ENCODE peak calls at places on chromosomes 6 and 20, in six cellular contexts. J is lower leg skin; Y is psoas muscle; T is CD8-positive, alpha-beta T cell; Z is CD8-positive, alpha-beta memory T cell; N is left ventricle myocardium inferior. B is an unnamed sample.

GRCh38 chr20:48242623-48243022 is 457.3 kb upstream of the SULF2 start:
- DNase-seq in J (no peak), Y (no peak), T (no peak), Z (no peak), N (no peak), B (no peak)

GRCh38 chr6:150627601-150628012 is 27.9 kb downstream of the PLEKHG1 start:
- DNase-seq in J (no peak), Y (no peak), T (no peak), Z (no peak), N (no peak), B (no peak)

GRCh38 chr6:166757226-166758135 is 130.4 kb upstream of the RPS6KA2 start:
- DNase-seq in J (no peak), Y (no peak), T (no peak), Z (no peak), N (no peak), B (no peak)

GRCh38 chr6:69162811-69163210 is 527.7 kb downstream of the ADGRB3 start:
- DNase-seq in J (no peak), Y (no peak), T (no peak), Z (no peak), N (no peak), B (no peak)

GRCh38 chr6:33416386-33417126 is 1.4 kb downstream of the CUTA start:
- DNase-seq in J (no peak), Y (no peak), T (no peak), Z (no peak), N (no peak), B (no peak)

GRCh38 chr6:12804967-12805645 is 88.5 kb downstream of the PHACTR1 start:
- DNase-seq in J (no peak), Y (no peak), T (no peak), Z (no peak), N (no peak), B (no peak)

GRCh38 chr20:47318027-47318595 is 38.4 kb downstream of the ZMYND8 start:
- DNase-seq in J (no peak), Y (no peak), T (no peak), Z (no peak), N (no peak), B (no peak)

GRCh38 chr20:10646006-10646405 is 27.8 kb downstream of the JAG1 start:
- DNase-seq in J (no peak), Y (no peak), T (no peak), Z (no peak), N (no peak), B (no peak)

GRCh38 chr6:81895511-81896185 is 143.2 kb upstream of the TENT5A start:
- DNase-seq in J (no peak), Y (no peak), T (no peak), Z (no peak), N (no peak), B (no peak)

GRCh38 chr6:87322304-87323212 is at the start of gene SMIM8:
- DNase-seq in J (peak; percentile 69), Y (peak; percentile 86), T (peak; percentile 81), Z (peak; percentile 79), N (peak; percentile 84), B (peak; percentile 62)

GRCh38 chr6:111623046-111623718 is 17.5 kb upstream of the TRAF3IP2 start:
- DNase-seq in J (no peak), Y (no peak), T (no peak), Z (no peak), N (no peak), B (no peak)

GRCh38 chr20:38737887-38738286 is 10.4 kb upstream of the ACTR5 start:
- DNase-seq in J (no peak), Y (no peak), T (no peak), Z (no peak), N (no peak), B (no peak)

GRCh38 chr6:20791074-20791473 is 256.8 kb downstream of the CDKAL1 start:
- DNase-seq in J (no peak), Y (no peak), T (no peak), Z (no peak), N (no peak), B (no peak)

GRCh38 chr6:129183681-129184216 is 300.8 kb downstream of the LAMA2 start:
- DNase-seq in J (no peak), Y (no peak), T (no peak), Z (no peak), N (no peak), B (no peak)

GRCh38 chr6:150371356-150371755 is 2.5 kb downstream of the IYD start:
- DNase-seq in J (no peak), Y (no peak), T (no peak), Z (no peak), N (no peak), B (no peak)

GRCh38 chr6:75285156-75285639 is 606 bp upstream of the TMEM30A start:
- DNase-seq in J (no peak), Y (no peak), T (no peak), Z (no peak), N (no peak), B (no peak)

GRCh38 chr20:47293524-47294157 is 62.9 kb downstream of the ZMYND8 start:
- DNase-seq in J (no peak), Y (no peak), T (no peak), Z (no peak), N (no peak), B (no peak)

GRCh38 chr20:48986899-48987298 is 59.2 kb upstream of the CSE1L start:
- DNase-seq in J (no peak), Y (no peak), T (no peak), Z (no peak), N (no peak), B (no peak)

GRCh38 chr6:170271771-170272314 is 19.0 kb downstream of the DLL1 start:
- DNase-seq in J (no peak), Y (no peak), T (peak; percentile 62), Z (peak; percentile 85), N (no peak), B (peak; percentile 61)

GRCh38 chr6:70901324-70901723 is 55.5 kb downstream of the B3GAT2 start:
- DNase-seq in J (no peak), Y (no peak), T (no peak), Z (no peak), N (no peak), B (no peak)

GRCh38 chr6:75794954-75795739 is 46.1 kb downstream of the MYO6 start:
- DNase-seq in J (no peak), Y (no peak), T (no peak), Z (no peak), N (no peak), B (no peak)

GRCh38 chr20:19974621-19975435 is 42.3 kb upstream of the NAA20 start:
- DNase-seq in J (peak; percentile 80), Y (peak; percentile 90), T (no peak), Z (no peak), N (peak; percentile 85), B (no peak)

GRCh38 chr20:31497838-31498540 is 16.3 kb upstream of the HM13 start:
- DNase-seq in J (no peak), Y (peak; percentile 62), T (no peak), Z (no peak), N (peak; percentile 65), B (no peak)

GRCh38 chr6:159758031-159759001 is 3.5 kb upstream of the ACAT2 start:
- DNase-seq in J (no peak), Y (no peak), T (no peak), Z (no peak), N (no peak), B (no peak)

GRCh38 chr6:168440520-168441433 is at the start of gene SMOC2:
- DNase-seq in J (no peak), Y (peak; percentile 46), T (no peak), Z (no peak), N (peak; percentile 66), B (no peak)

GRCh38 chr6:105272783-105273182 is 93.0 kb upstream of the POPDC3 start:
- DNase-seq in J (no peak), Y (peak; percentile 25), T (no peak), Z (no peak), N (no peak), B (no peak)

GRCh38 chr6:102204336-102204735 is 810.8 kb downstream of the GRIK2 start:
- DNase-seq in J (no peak), Y (no peak), T (no peak), Z (no peak), N (no peak), B (no peak)

GRCh38 chr6:159249150-159249549 is 80.0 kb downstream of the FNDC1 start:
- DNase-seq in J (no peak), Y (no peak), T (no peak), Z (no peak), N (no peak), B (no peak)

GRCh38 chr6:144027927-144028587 is 20.0 kb upstream of the PLAGL1 start:
- DNase-seq in J (no peak), Y (no peak), T (no peak), Z (no peak), N (no peak), B (no peak)

GRCh38 chr20:17504898-17505663 is 26.1 kb downstream of the BFSP1 start:
- DNase-seq in J (peak; percentile 30), Y (peak; percentile 49), T (peak; percentile 25), Z (peak; percentile 54), N (peak; percentile 64), B (peak; percentile 28)
- H3K4me3 ChIP-seq in J (no peak overlapping the region), Y (peak overlapping the region; percentile 63), T (peak overlapping the region; percentile 61), Z (peak overlapping the region; percentile 59), N (peak overlapping the region; percentile 69), B (peak overlapping the region; percentile 57)

DNA sequence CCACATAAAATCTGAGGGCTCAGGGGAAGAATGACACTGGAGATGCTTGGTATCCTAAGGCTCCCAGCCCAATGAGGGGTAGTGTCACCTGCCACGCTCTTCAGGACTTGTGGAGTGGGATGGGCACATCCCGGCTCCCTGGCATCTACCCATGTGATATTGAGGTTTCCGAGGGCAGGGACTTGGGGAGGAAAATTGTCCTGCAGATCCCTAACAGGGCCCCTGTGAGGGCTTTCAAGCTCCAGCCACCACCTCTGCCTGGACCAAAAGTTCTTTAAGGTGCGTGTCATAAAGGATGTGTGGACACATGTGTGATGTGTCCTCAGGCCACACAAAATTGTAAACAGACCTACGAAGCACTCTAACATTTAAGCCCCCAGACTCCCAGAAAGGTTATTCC is 2.5 kb downstream of the SCML4 start:
- DNase-seq in J (no peak), Y (no peak), T (no peak), Z (no peak), N (no peak), B (no peak)
- H3K4me3 ChIP-seq in J (no peak overlapping the region), Y (no peak overlapping the region), T (peak overlapping the region; percentile 92), Z (peak overlapping the region; percentile 68), N (no peak overlapping the region), B (peak overlapping the region; percentile 58)

DNA sequence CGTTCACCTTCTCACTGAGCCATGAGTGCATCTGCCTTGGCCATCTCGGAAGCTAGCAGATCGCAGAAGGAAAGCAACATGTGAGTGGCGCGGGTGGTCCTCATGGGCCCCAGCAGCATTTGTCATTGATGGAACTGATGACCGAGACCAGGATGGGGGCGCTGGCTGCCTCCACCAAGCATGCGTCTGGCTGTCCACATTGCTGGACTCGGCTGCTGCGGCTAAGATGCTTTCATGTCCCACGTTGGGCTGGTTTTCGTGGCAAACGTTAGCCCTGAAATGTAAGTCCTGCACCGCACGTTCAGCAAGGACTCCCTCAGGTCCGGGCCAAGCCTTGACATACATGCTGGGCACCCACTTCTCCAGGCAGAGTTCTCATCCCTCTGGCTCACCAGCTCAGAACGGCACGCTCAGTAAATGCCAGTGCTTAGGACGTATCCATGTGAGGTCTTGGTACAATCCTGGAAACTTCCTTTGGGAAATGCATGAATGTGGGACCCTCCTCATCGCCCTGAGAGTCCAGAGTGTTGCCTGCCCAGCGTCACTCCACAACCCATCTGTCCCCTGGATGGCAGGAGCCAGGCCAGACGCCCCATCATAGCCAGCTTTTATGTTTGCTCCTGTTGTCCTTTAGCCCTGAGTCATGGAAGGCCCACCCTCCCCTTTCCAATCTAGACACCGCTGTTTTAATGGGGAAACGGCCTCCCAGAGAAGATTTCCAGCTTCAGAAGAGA is 8.4 kb downstream of the SLCO4A1 start:
- DNase-seq in J (no peak), Y (no peak), T (no peak), Z (no peak), N (no peak), B (no peak)
- H3K4me3 ChIP-seq in J (no peak overlapping the region), Y (no peak overlapping the region), T (no peak overlapping the region), Z (peak overlapping the region; percentile 72), N (no peak overlapping the region), B (peak overlapping the region; percentile 2)

GRCh38 chr6:56951049-56951816 is 3.7 kb upstream of the BEND6 start:
- DNase-seq in J (no peak), Y (no peak), T (no peak), Z (no peak), N (no peak), B (no peak)
- H3K4me3 ChIP-seq in J (no peak overlapping the region), Y (no peak overlapping the region), T (no peak overlapping the region), Z (no peak overlapping the region), N (no peak overlapping the region), B (no peak overlapping the region)

B was measured in effector memory CD4-positive, alpha-beta T cell.